ENCODE peak calls at places on chromosomes 6 and 20, in ten cellular contexts. U is tibial nerve; E is A673; J is breast epithelium; K is tibial artery; L is upper lobe of left lung; P is pancreas; H is cardiac muscle cell; V is effector memory CD4-positive, alpha-beta T cell; A is endodermal cell. X is an unnamed sample. For H3K9me3 and H3K36me3, the result is how much of the 10 kb centered on the place peaks cover.

GRCh38 chr20:57795347-57795697 is 85.5 kb upstream of the PMEPA1 start:
- DNase-seq in A (no peak), K (no peak), H (no peak), P (no peak), V (no peak), J (no peak), L (no peak), U (no peak), E (no peak), X (no peak)

GRCh38 chr6:2952557-2953095 is 18.7 kb downstream of the SERPINB6 start:
- DNase-seq in J (peak), H (peak), U (peak), P (peak), K (peak), V (peak), E (peak), A (peak), L (peak), X (peak)

GRCh38 chr6:24985313-24985712 is 49.6 kb upstream of the RIPOR2 start:
- DNase-seq in V (no peak), L (no peak), H (peak), A (peak), P (no peak), U (no peak), E (peak), J (no peak), K (no peak), X (no peak)

GRCh38 chr20:38269715-38270114 is 9.2 kb upstream of the KIAA1755 start:
- DNase-seq in P (no peak), A (no peak), U (no peak), H (no peak), E (no peak), J (no peak), K (no peak), L (no peak), V (no peak), X (no peak)

GRCh38 chr20:61828891-61829290 is 236.8 kb downstream of the TAF4 start:
- DNase-seq in U (no peak), J (no peak), E (no peak), A (no peak), P (no peak), V (no peak), L (no peak), H (no peak), K (no peak), X (no peak)

GRCh38 chr20:53738039-53738944 is 144.7 kb upstream of the ZNF217 start:
- DNase-seq in H (peak), V (no peak), E (peak), A (peak), U (peak), K (peak), J (peak), L (peak), P (peak), X (no peak)

GRCh38 chr6:89021629-89022028 is 58.2 kb upstream of the RNGTT start:
- DNase-seq in P (no peak), A (peak), K (no peak), U (no peak), V (no peak), H (no peak), L (no peak), E (no peak), J (no peak), X (no peak)

GRCh38 chr20:10619427-10619826 is 54.4 kb downstream of the JAG1 start:
- DNase-seq in P (no peak), H (no peak), E (peak), U (no peak), V (no peak), J (no peak), A (no peak), K (no peak), L (no peak), X (no peak)

GRCh38 chr20:62651285-62652021 is 9.2 kb downstream of the SLCO4A1 start:
- DNase-seq in K (peak), V (peak), U (peak), L (peak), H (peak), J (no peak), A (peak), E (peak), P (peak), X (peak)

GRCh38 chr20:19699132-19699971 is 58.7 kb upstream of the RIN2 start:
- DNase-seq in E (peak), U (no peak), J (no peak), A (no peak), P (no peak), K (no peak), L (no peak), V (no peak), H (no peak), X (no peak)

GRCh38 chr6:151704383-151704782 is 103.1 kb upstream of the ESR1 start:
- DNase-seq in L (no peak), V (no peak), E (no peak), J (no peak), K (no peak), H (no peak), P (no peak), A (no peak), U (no peak), X (no peak)

GRCh38 chr6:112979830-112980229 is 632.7 kb downstream of the RFPL4B start:
- DNase-seq in K (no peak), A (no peak), H (no peak), V (no peak), E (peak), L (no peak), P (no peak), U (peak), J (no peak), X (no peak)

GRCh38 chr6:6466967-6467761 is 121.4 kb upstream of the LY86 start:
- DNase-seq in L (peak), K (no peak), J (no peak), H (no peak), A (no peak), U (no peak), P (no peak), V (no peak), E (no peak), X (no peak)

GRCh38 chr20:34824026-34824860 is 1.2 kb downstream of the NCOA6 start:
- DNase-seq in V (peak), H (peak), P (peak), E (peak), K (peak), J (peak), L (peak), A (peak), U (peak), X (peak)

GRCh38 chr6:2264932-2265331 is 19.5 kb upstream of the GMDS start:
- DNase-seq in H (no peak), P (no peak), U (no peak), J (no peak), V (no peak), A (no peak), L (no peak), K (no peak), E (no peak), X (no peak)

GRCh38 chr20:60242836-60243520 is 284.8 kb downstream of the CDH26 start:
- DNase-seq in L (no peak), E (no peak), V (no peak), A (no peak), U (no peak), H (no peak), J (no peak), P (no peak), K (no peak), X (no peak)

GRCh38 chr20:49532285-49532946 is 35.5 kb downstream of the PTGIS start:
- DNase-seq in J (no peak), H (no peak), V (no peak), A (no peak), U (no peak), P (no peak), L (no peak), E (no peak), K (no peak), X (no peak)

GRCh38 chr20:52049001-52049731 is 142.4 kb downstream of the ZFP64 start:
- DNase-seq in A (peak), V (no peak), K (no peak), H (peak), L (no peak), E (no peak), U (no peak), P (no peak), J (no peak), X (no peak)

GRCh38 chr6:104642871-104643270 is 216.8 kb downstream of the HACE1 start:
- DNase-seq in E (peak), K (no peak), L (no peak), A (no peak), J (no peak), P (no peak), U (no peak), H (no peak), V (no peak), X (no peak)

GRCh38 chr6:119285908-119286625 is 63.5 kb downstream of the MAN1A1 start:
- DNase-seq in V (no peak), A (no peak), K (no peak), U (no peak), E (no peak), P (no peak), J (no peak), L (no peak), H (no peak), X (no peak)

GRCh38 chr6:67680297-67680932 is 954.7 kb upstream of the ADGRB3 start:
- DNase-seq in A (no peak), J (no peak), L (no peak), K (no peak), H (no peak), P (no peak), U (no peak), V (no peak), E (no peak), X (no peak)

GRCh38 chr6:137056121-137056880 is 11.5 kb upstream of the IL20RA start:
- DNase-seq in J (no peak), P (no peak), L (no peak), H (no peak), K (no peak), A (no peak), V (no peak), E (no peak), U (no peak), X (no peak)

GRCh38 chr20:5654557-5654956 is 95.6 kb upstream of the SHLD1 start:
- DNase-seq in H (no peak), K (no peak), V (no peak), U (no peak), E (no peak), L (no peak), A (no peak), P (no peak), J (no peak), X (no peak)

GRCh38 chr6:113190170-113190569 is 667.0 kb upstream of the MARCKS start:
- DNase-seq in H (no peak), V (no peak), P (no peak), E (peak), J (no peak), L (no peak), U (no peak), A (peak), K (no peak), X (no peak)

GRCh38 chr6:30599625-30600324 is 17.3 kb downstream of the PPP1R10 start:
- DNase-seq in V (no peak), L (no peak), J (no peak), H (no peak), P (no peak), K (no peak), E (no peak), A (no peak), U (no peak), X (no peak)

GRCh38 chr6:104957301-104958177 is 632 bp downstream of the LIN28B start:
- DNase-seq in L (no peak), V (no peak), H (peak), P (no peak), U (no peak), J (no peak), E (peak), A (peak), K (no peak), X (no peak)

GRCh38 chr20:4609511-4609910 is 112.2 kb upstream of the PRND start:
- DNase-seq in K (no peak), A (no peak), P (no peak), E (no peak), U (no peak), V (no peak), J (no peak), L (no peak), H (no peak), X (no peak)

GRCh38 chr6:124372076-124372475 is 568.4 kb downstream of the NKAIN2 start:
- DNase-seq in U (no peak), E (no peak), A (no peak), P (no peak), H (no peak), V (no peak), J (no peak), K (no peak), L (no peak), X (no peak)

GRCh38 chr20:24872291-24873014 is 76.6 kb upstream of the CST7 start:
- DNase-seq in K (no peak), L (no peak), J (no peak), E (no peak), V (no peak), U (no peak), P (no peak), H (no peak), A (no peak), X (no peak)

GRCh38 chr20:48461351-48461750 is 366.4 kb downstream of the PREX1 start:
- DNase-seq in K (no peak), L (no peak), P (no peak), E (no peak), U (no peak), J (peak), H (no peak), V (no peak), A (no peak), X (no peak)

GRCh38 chr20:62846528-62846890 is 15.1 kb downstream of the TCFL5 start:
- DNase-seq in E (no peak), H (no peak), K (no peak), U (no peak), A (no peak), P (no peak), L (no peak), V (no peak), J (no peak), X (no peak)

GRCh38 chr20:50313223-50313820 is 122.7 kb downstream of the CEBPB start:
- DNase-seq in A (peak), E (no peak), U (no peak), K (no peak), V (no peak), L (no peak), H (no peak), P (no peak), J (no peak), X (no peak)

GRCh38 chr6:88183503-88183902 is 17.4 kb upstream of the CNR1 start:
- DNase-seq in K (no peak), P (no peak), J (no peak), H (no peak), E (no peak), A (no peak), L (no peak), V (no peak), U (no peak), X (no peak)

GRCh38 chr6:41966961-41967311 is 25.3 kb upstream of the CCND3 start:
- DNase-seq in P (no peak), K (no peak), J (no peak), H (no peak), E (no peak), V (no peak), L (peak), A (peak), U (no peak), X (no peak)

GRCh38 chr6:163469459-163469858 is 54.9 kb downstream of the QKI start:
- DNase-seq in P (no peak), J (no peak), V (no peak), L (no peak), U (no peak), A (no peak), E (no peak), K (no peak), H (no peak), X (no peak)

GRCh38 chr6:163474581-163474980 is 60.1 kb downstream of the QKI start:
- DNase-seq in V (no peak), P (no peak), L (no peak), U (no peak), K (no peak), J (no peak), A (no peak), H (no peak), E (no peak), X (no peak)

GRCh38 chr6:163466839-163467390 is 52.4 kb downstream of the QKI start:
- DNase-seq in P (no peak), E (no peak), U (no peak), A (no peak), L (no peak), J (no peak), V (no peak), H (no peak), K (no peak), X (no peak)

DNA sequence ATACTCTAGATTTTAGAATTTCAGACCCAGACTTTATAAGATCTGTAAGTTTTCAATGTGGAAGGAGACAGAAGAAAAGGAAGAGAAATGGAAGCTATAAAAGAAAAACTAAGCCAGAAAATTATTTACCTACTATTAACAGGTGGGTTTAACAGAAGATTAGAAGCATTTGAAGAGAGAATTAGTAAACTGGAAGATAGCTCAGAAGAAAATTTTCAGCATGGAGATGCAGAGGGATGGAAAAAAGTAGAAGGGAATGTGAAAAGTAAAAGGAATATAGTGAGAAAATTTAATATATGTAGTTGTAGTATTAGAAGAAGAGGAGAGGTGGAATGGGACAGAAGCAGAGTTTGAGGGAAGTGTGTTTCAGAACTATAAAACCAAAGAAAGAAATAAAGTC is 56.1 kb downstream of the QKI start:
- DNase-seq in A (no peak), V (no peak), P (no peak), U (no peak), E (no peak), K (no peak), J (no peak), H (no peak), L (no peak), X (no peak)
- H3K9me3 ChIP-seq in A (under half), V (under half), P (under half), U (under half), E (under half), K (under half), J (under half), H (under half), L (under half), X (under half)

GRCh38 chr6:157649311-157650260 is 173.5 kb upstream of the SNX9 start:
- DNase-seq in H (no peak), P (no peak), L (no peak), J (peak), V (no peak), E (no peak), U (no peak), K (no peak), A (no peak), X (no peak)

GRCh38 chr6:157647261-157647915 is 175.7 kb upstream of the SNX9 start:
- DNase-seq in H (no peak), E (no peak), P (no peak), J (no peak), A (no peak), K (no peak), U (no peak), V (no peak), L (no peak), X (no peak)

GRCh38 chr6:157650801-157651200 is 172.2 kb upstream of the SNX9 start:
- DNase-seq in P (no peak), K (no peak), J (peak), V (no peak), L (no peak), U (no peak), E (no peak), H (no peak), A (no peak), X (no peak)

GRCh38 chr6:157650261-157650640 is 172.8 kb upstream of the SNX9 start:
- DNase-seq in V (no peak), P (no peak), H (no peak), L (no peak), E (no peak), A (no peak), U (no peak), J (peak), K (peak), X (no peak)

DNA sequence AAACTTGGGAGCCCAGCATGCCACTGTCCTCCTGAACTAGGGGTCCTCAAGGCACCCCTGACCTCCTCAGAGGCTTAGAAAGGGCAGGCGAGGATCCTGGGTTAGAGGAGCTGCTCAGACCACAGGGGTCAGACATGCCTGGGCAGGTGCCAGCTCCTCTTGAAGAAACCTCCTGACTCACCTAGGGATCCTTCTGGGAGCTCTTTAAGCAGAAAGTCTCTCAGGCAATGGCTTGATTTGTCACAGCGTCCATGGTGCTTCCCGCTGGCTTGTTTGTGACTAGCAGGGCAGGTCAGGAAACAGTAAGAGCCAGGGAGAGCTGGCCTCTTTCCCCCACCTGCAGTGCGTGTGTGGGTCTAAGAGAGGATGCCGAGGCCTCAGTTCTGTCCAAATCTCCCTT is 174.5 kb upstream of the SNX9 start:
- DNase-seq in P (no peak), A (peak), U (no peak), K (no peak), J (no peak), V (no peak), L (no peak), H (no peak), E (no peak), X (no peak)
- H3K27ac ChIP-seq in P (no peak), A (no peak), U (no peak), K (no peak), J (no peak), V (no peak), L (no peak), H (no peak), E (no peak), X (no peak)

DNA sequence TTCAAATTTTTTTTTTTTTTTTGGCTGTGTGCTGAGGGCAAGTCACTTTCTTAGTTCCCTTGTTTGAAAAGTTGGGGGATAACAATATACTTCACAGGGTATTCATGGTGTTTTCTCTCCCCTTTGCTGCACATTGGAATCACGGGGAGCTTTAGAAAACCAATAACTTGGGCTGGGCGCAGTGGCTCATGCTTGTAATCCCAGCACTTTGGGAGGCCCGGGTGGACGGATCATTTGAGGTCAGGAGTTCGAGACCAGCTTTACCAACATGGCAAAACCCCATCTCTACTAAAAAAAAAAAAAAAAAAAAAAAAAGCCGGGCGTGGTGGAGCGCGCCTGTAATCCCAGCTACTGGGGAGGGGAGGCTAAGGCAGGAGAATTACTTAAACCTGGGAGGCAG is 15.9 kb downstream of the SRSF3 start:
- DNase-seq in K (peak), E (no peak), L (peak), A (no peak), H (no peak), V (no peak), U (no peak), P (no peak), J (peak), X (no peak)
- H3K36me3 ChIP-seq in K (half or more), E (half or more), L (under half), A (half or more), H (under half), V (half or more), U (half or more), P (under half), J (under half), X (under half)

GRCh38 chr20:12199703-12200102 is 282.0 kb downstream of the BTBD3 start:
- DNase-seq in U (no peak), P (no peak), J (no peak), L (no peak), E (no peak), K (no peak), H (no peak), V (no peak), A (peak), X (no peak)
- H3K9me3 ChIP-seq in U (under half), P (under half), J (under half), L (under half), E (under half), K (under half), H (under half), V (under half), A (under half), X (under half)

GRCh38 chr6:106490453-106490852 is 129.9 kb downstream of the CRYBG1 start:
- DNase-seq in P (no peak), V (no peak), H (no peak), U (no peak), K (no peak), J (no peak), E (no peak), L (no peak), A (no peak), X (no peak)
- H3K27ac ChIP-seq in P (no peak), V (no peak), H (no peak), U (no peak), K (no peak), J (no peak), E (no peak), L (no peak), A (no peak), X (no peak)

GRCh38 chr6:44148306-44148705 is 10.3 kb upstream of the CAPN11 start:
- DNase-seq in U (no peak), L (no peak), J (no peak), V (no peak), A (no peak), K (no peak), P (no peak), E (no peak), H (no peak), X (no peak)
- H3K36me3 ChIP-seq in U (half or more), L (under half), J (under half), V (under half), A (under half), K (half or more), P (under half), E (under half), H (under half), X (under half)

X was measured in CD8-positive, alpha-beta memory T cell.